ENCODE peak calls at places on chromosome 11, in four cellular contexts. N, S, B and J are unnamed samples.

GRCh38 chr11:44833869-44834452 is 107.2 kb downstream of the TSPAN18 start:
- DNase-seq in B (no peak), N (no peak), S (no peak), J (no peak)

GRCh38 chr11:117528061-117528780 is 200.6 kb downstream of the CEP164 start:
- DNase-seq in N (no peak), B (no peak), S (no peak), J (no peak)

GRCh38 chr11:78699606-78700005 is 124.9 kb upstream of the NARS2 start:
- DNase-seq in B (no peak), N (no peak), S (no peak), J (no peak)

GRCh38 chr11:120352405-120352804 is 16.2 kb downstream of the ARHGEF12 start:
- DNase-seq in B (no peak), N (no peak), S (no peak), J (no peak)

GRCh38 chr11:103749158-103749557 is 287.3 kb upstream of the DDI1 start:
- DNase-seq in N (no peak), S (no peak), B (no peak), J (no peak)

GRCh38 chr11:103476874-103477273 is 367.6 kb downstream of the DYNC2H1 start:
- DNase-seq in S (no peak), B (no peak), N (no peak), J (no peak)

GRCh38 chr11:19938051-19938856 is 222.0 kb downstream of the DBX1 start:
- DNase-seq in B (no peak), N (peak; percentile 80), S (no peak), J (no peak)

GRCh38 chr11:69296890-69297224 is 2.9 kb downstream of the MYEOV start:
- DNase-seq in N (no peak), B (no peak), S (no peak), J (no peak)

GRCh38 chr11:130636672-130637463 is 188.4 kb downstream of the ADAMTS15 start:
- DNase-seq in B (peak; percentile 63), S (no peak), N (peak; percentile 88), J (no peak)

GRCh38 chr11:56910785-56911184 is 77.9 kb upstream of the OR5AK2 start:
- DNase-seq in B (no peak), S (no peak), N (peak; percentile 2), J (no peak)

GRCh38 chr11:9053631-9054030 is 37.8 kb downstream of the SCUBE2 start:
- DNase-seq in N (peak; percentile 57), B (no peak), S (no peak), J (no peak)

GRCh38 chr11:72583616-72584292 is 90.5 kb downstream of the PDE2A start:
- DNase-seq in N (no peak), S (no peak), B (no peak), J (peak; percentile 41)

GRCh38 chr11:45390407-45390806 is 104.3 kb upstream of the SYT13 start:
- DNase-seq in N (peak; percentile 55), B (peak; percentile 34), S (no peak), J (no peak)

GRCh38 chr11:94727766-94728165 is 40.4 kb upstream of the AMOTL1 start:
- DNase-seq in B (no peak), S (no peak), N (no peak), J (no peak)

GRCh38 chr11:122436188-122436555 is 219.3 kb upstream of the UBASH3B start:
- DNase-seq in N (no peak), S (no peak), B (no peak), J (no peak)

GRCh38 chr11:20156876-20157613 is 3.2 kb downstream of the DBX1 start:
- DNase-seq in B (no peak), N (no peak), S (no peak), J (peak; percentile 45)

GRCh38 chr11:3195251-3196160 is 23.1 kb downstream of the MRGPRG start:
- DNase-seq in B (peak; percentile 9), S (no peak), N (no peak), J (no peak)

GRCh38 chr11:61752117-61752924 is at the start of gene MYRF:
- DNase-seq in N (no peak), S (peak; percentile 46), B (no peak), J (peak; percentile 57)

GRCh38 chr11:3022300-3022967 is 30.3 kb upstream of the NAP1L4 start:
- DNase-seq in N (peak; percentile 99), S (no peak), B (peak; percentile 79), J (no peak)

GRCh38 chr11:13038366-13038765 is 29.2 kb downstream of the RASSF10 start:
- DNase-seq in N (no peak), S (no peak), B (no peak), J (no peak)

GRCh38 chr11:131056036-131056435 is 139.8 kb upstream of the SNX19 start:
- DNase-seq in S (no peak), N (no peak), B (no peak), J (no peak)

GRCh38 chr11:120004723-120005122 is 133.2 kb downstream of the TRIM29 start:
- DNase-seq in S (no peak), N (no peak), B (no peak), J (no peak)

GRCh38 chr11:26575946-26576345 is 3.9 kb upstream of the MUC15 start:
- DNase-seq in B (no peak), N (peak; percentile 36), S (no peak), J (no peak)

GRCh38 chr11:1327064-1327460 is 17.6 kb upstream of the TOLLIP start:
- DNase-seq in S (no peak), B (peak; percentile 41), N (no peak), J (no peak)

GRCh38 chr11:10669258-10670033 is 24.1 kb downstream of the IRAG1 start:
- DNase-seq in N (peak; percentile 69), S (no peak), B (peak; percentile 66), J (no peak)

GRCh38 chr11:32396331-32396730 is 39.0 kb downstream of the WT1 start:
- DNase-seq in N (no peak), S (no peak), B (no peak), J (no peak)

GRCh38 chr11:6418199-6418957 is 516 bp downstream of the APBB1 start:
- DNase-seq in N (peak; percentile 11), S (no peak), B (no peak), J (peak; percentile 30)

GRCh38 chr11:9687736-9688494 is 24.0 kb downstream of the SWAP70 start:
- DNase-seq in B (peak; percentile 47), N (peak; percentile 67), S (no peak), J (no peak)

GRCh38 chr11:8532475-8532874 is 61.6 kb downstream of the STK33 start:
- DNase-seq in N (no peak), S (no peak), B (no peak), J (no peak)

GRCh38 chr11:77633856-77634425 is 3.7 kb downstream of the CLNS1A start:
- DNase-seq in N (peak; percentile 35), B (no peak), S (no peak), J (no peak)

GRCh38 chr11:124752471-124753100 is 531 bp upstream of the VSIG2 start:
- DNase-seq in S (no peak), B (no peak), N (no peak), J (no peak)

GRCh38 chr11:126186708-126187481 is 24.6 kb downstream of the RPUSD4 start:
- DNase-seq in B (no peak), N (no peak), S (no peak), J (no peak)

GRCh38 chr11:100632970-100633452 is 54.1 kb upstream of the ARHGAP42 start:
- DNase-seq in B (no peak), S (no peak), N (peak; percentile 88), J (no peak)

GRCh38 chr11:65102142-65103095 is 6.4 kb downstream of the VPS51 start:
- DNase-seq in N (no peak), B (no peak), S (no peak), J (no peak)